ENCODE peak calls at places on chromosomes 3 and 15, in six cellular contexts. One of them, this sample, is unnamed.

GRCh38 chr15:38182900-38183299 is 69.7 kb upstream of the SPRED1 start:
- DNase-seq in A172: no peak
- DNase-seq in activated CD4-positive, alpha-beta T cell treated with anti-CD3 and anti-CD28 coated beads, Interleukin-2, amount 50 U/mL, for 1 hour: no peak
- DNase-seq in HTR-8/SVneo: no peak
- DNase-seq in KG1: no peak
- DNase-seq in activated T-cell treated with anti-CD3 and anti-CD28 coated beads for 1 hour: no peak
- DNase-seq in this sample: no peak

GRCh38 chr3:126970921-126971320 is 12.0 kb upstream of the PLXNA1 start:
- DNase-seq in KG1: no peak
- DNase-seq in activated CD4-positive, alpha-beta T cell treated with anti-CD3 and anti-CD28 coated beads, Interleukin-2, amount 50 U/mL, for 1 hour: no peak
- DNase-seq in A172: no peak
- DNase-seq in HTR-8/SVneo: no peak
- DNase-seq in activated T-cell treated with anti-CD3 and anti-CD28 coated beads for 1 hour: no peak
- DNase-seq in this sample: no peak

GRCh38 chr3:141875893-141876380 is 506 bp upstream of the ATP1B3 start:
- DNase-seq in KG1: no peak
- DNase-seq in activated T-cell treated with anti-CD3 and anti-CD28 coated beads for 1 hour: peak; percentile 64
- DNase-seq in A172: peak; percentile 53
- DNase-seq in HTR-8/SVneo: peak; percentile 41
- DNase-seq in activated CD4-positive, alpha-beta T cell treated with anti-CD3 and anti-CD28 coated beads, Interleukin-2, amount 50 U/mL, for 1 hour: peak; percentile 76
- DNase-seq in this sample: no peak

GRCh38 chr3:149618151-149619123 is 39.4 kb downstream of the WWTR1 start:
- DNase-seq in KG1: no peak
- DNase-seq in HTR-8/SVneo: no peak
- DNase-seq in A172: peak; percentile 12
- DNase-seq in activated CD4-positive, alpha-beta T cell treated with anti-CD3 and anti-CD28 coated beads, Interleukin-2, amount 50 U/mL, for 1 hour: no peak
- DNase-seq in activated T-cell treated with anti-CD3 and anti-CD28 coated beads for 1 hour: no peak
- DNase-seq in this sample: no peak

GRCh38 chr3:156677120-156677479 is 2.7 kb downstream of the TIPARP start:
- DNase-seq in activated T-cell treated with anti-CD3 and anti-CD28 coated beads for 1 hour: no peak
- DNase-seq in KG1: no peak
- DNase-seq in activated CD4-positive, alpha-beta T cell treated with anti-CD3 and anti-CD28 coated beads, Interleukin-2, amount 50 U/mL, for 1 hour: no peak
- DNase-seq in A172: no peak
- DNase-seq in HTR-8/SVneo: no peak
- DNase-seq in this sample: no peak

GRCh38 chr3:126936853-126937395 is 46.0 kb upstream of the PLXNA1 start:
- DNase-seq in A172: no peak
- DNase-seq in HTR-8/SVneo: no peak
- DNase-seq in activated T-cell treated with anti-CD3 and anti-CD28 coated beads for 1 hour: no peak
- DNase-seq in activated CD4-positive, alpha-beta T cell treated with anti-CD3 and anti-CD28 coated beads, Interleukin-2, amount 50 U/mL, for 1 hour: no peak
- DNase-seq in KG1: no peak
- DNase-seq in this sample: no peak

GRCh38 chr15:101445109-101445508 is 44.4 kb downstream of the PCSK6 start:
- DNase-seq in KG1: no peak
- DNase-seq in activated CD4-positive, alpha-beta T cell treated with anti-CD3 and anti-CD28 coated beads, Interleukin-2, amount 50 U/mL, for 1 hour: no peak
- DNase-seq in A172: no peak
- DNase-seq in activated T-cell treated with anti-CD3 and anti-CD28 coated beads for 1 hour: no peak
- DNase-seq in HTR-8/SVneo: no peak
- DNase-seq in this sample: no peak

GRCh38 chr15:22884344-22884743 is 45.9 kb downstream of the NIPA2 start:
- DNase-seq in KG1: no peak
- DNase-seq in A172: no peak
- DNase-seq in HTR-8/SVneo: no peak
- DNase-seq in activated CD4-positive, alpha-beta T cell treated with anti-CD3 and anti-CD28 coated beads, Interleukin-2, amount 50 U/mL, for 1 hour: no peak
- DNase-seq in activated T-cell treated with anti-CD3 and anti-CD28 coated beads for 1 hour: no peak
- DNase-seq in this sample: no peak

GRCh38 chr15:40425681-40426080 is 15.1 kb upstream of the BAHD1 start:
- DNase-seq in activated T-cell treated with anti-CD3 and anti-CD28 coated beads for 1 hour: no peak
- DNase-seq in KG1: no peak
- DNase-seq in A172: no peak
- DNase-seq in activated CD4-positive, alpha-beta T cell treated with anti-CD3 and anti-CD28 coated beads, Interleukin-2, amount 50 U/mL, for 1 hour: no peak
- DNase-seq in HTR-8/SVneo: no peak
- DNase-seq in this sample: no peak

GRCh38 chr3:191239439-191240035 is 40.5 kb downstream of the OSTN start:
- DNase-seq in activated T-cell treated with anti-CD3 and anti-CD28 coated beads for 1 hour: no peak
- DNase-seq in activated CD4-positive, alpha-beta T cell treated with anti-CD3 and anti-CD28 coated beads, Interleukin-2, amount 50 U/mL, for 1 hour: no peak
- DNase-seq in KG1: no peak
- DNase-seq in HTR-8/SVneo: no peak
- DNase-seq in A172: no peak
- DNase-seq in this sample: no peak

GRCh38 chr15:44159492-44159891 is 35.6 kb downstream of the FRMD5 start:
- DNase-seq in KG1: no peak
- DNase-seq in A172: no peak
- DNase-seq in HTR-8/SVneo: no peak
- DNase-seq in activated CD4-positive, alpha-beta T cell treated with anti-CD3 and anti-CD28 coated beads, Interleukin-2, amount 50 U/mL, for 1 hour: no peak
- DNase-seq in activated T-cell treated with anti-CD3 and anti-CD28 coated beads for 1 hour: no peak
- DNase-seq in this sample: no peak

GRCh38 chr3:17967953-17968352 is 225.5 kb upstream of the TBC1D5 start:
- DNase-seq in KG1: no peak
- DNase-seq in A172: no peak
- DNase-seq in activated CD4-positive, alpha-beta T cell treated with anti-CD3 and anti-CD28 coated beads, Interleukin-2, amount 50 U/mL, for 1 hour: no peak
- DNase-seq in activated T-cell treated with anti-CD3 and anti-CD28 coated beads for 1 hour: no peak
- DNase-seq in HTR-8/SVneo: no peak
- DNase-seq in this sample: no peak

GRCh38 chr15:98062869-98063268 is 102.4 kb downstream of the ARRDC4 start:
- DNase-seq in HTR-8/SVneo: no peak
- DNase-seq in activated T-cell treated with anti-CD3 and anti-CD28 coated beads for 1 hour: no peak
- DNase-seq in A172: no peak
- DNase-seq in activated CD4-positive, alpha-beta T cell treated with anti-CD3 and anti-CD28 coated beads, Interleukin-2, amount 50 U/mL, for 1 hour: no peak
- DNase-seq in KG1: no peak
- DNase-seq in this sample: no peak

GRCh38 chr15:39918688-39919385 is 1.2 kb downstream of the GPR176 start:
- DNase-seq in activated CD4-positive, alpha-beta T cell treated with anti-CD3 and anti-CD28 coated beads, Interleukin-2, amount 50 U/mL, for 1 hour: no peak
- DNase-seq in activated T-cell treated with anti-CD3 and anti-CD28 coated beads for 1 hour: no peak
- DNase-seq in A172: peak; percentile 72
- DNase-seq in HTR-8/SVneo: no peak
- DNase-seq in KG1: no peak
- DNase-seq in this sample: no peak

GRCh38 chr15:76206325-76206976 is 104.8 kb downstream of the ETFA start:
- DNase-seq in A172: peak; percentile 83
- DNase-seq in activated CD4-positive, alpha-beta T cell treated with anti-CD3 and anti-CD28 coated beads, Interleukin-2, amount 50 U/mL, for 1 hour: no peak
- DNase-seq in HTR-8/SVneo: no peak
- DNase-seq in KG1: no peak
- DNase-seq in activated T-cell treated with anti-CD3 and anti-CD28 coated beads for 1 hour: no peak
- DNase-seq in this sample: no peak

GRCh38 chr3:114841515-114841914 is 305.6 kb downstream of the ZBTB20 start:
- DNase-seq in activated CD4-positive, alpha-beta T cell treated with anti-CD3 and anti-CD28 coated beads, Interleukin-2, amount 50 U/mL, for 1 hour: no peak
- DNase-seq in A172: no peak
- DNase-seq in HTR-8/SVneo: no peak
- DNase-seq in KG1: no peak
- DNase-seq in activated T-cell treated with anti-CD3 and anti-CD28 coated beads for 1 hour: no peak
- DNase-seq in this sample: no peak

GRCh38 chr3:160183375-160184076 is 41.7 kb upstream of the C3orf80 start:
- DNase-seq in activated CD4-positive, alpha-beta T cell treated with anti-CD3 and anti-CD28 coated beads, Interleukin-2, amount 50 U/mL, for 1 hour: no peak
- DNase-seq in A172: no peak
- DNase-seq in HTR-8/SVneo: no peak
- DNase-seq in KG1: no peak
- DNase-seq in activated T-cell treated with anti-CD3 and anti-CD28 coated beads for 1 hour: no peak
- DNase-seq in this sample: no peak

GRCh38 chr3:128133273-128133883 is 9.8 kb upstream of the RUVBL1 start:
- DNase-seq in KG1: no peak
- DNase-seq in A172: peak; percentile 54
- DNase-seq in activated T-cell treated with anti-CD3 and anti-CD28 coated beads for 1 hour: no peak
- DNase-seq in HTR-8/SVneo: peak; percentile 29
- DNase-seq in activated CD4-positive, alpha-beta T cell treated with anti-CD3 and anti-CD28 coated beads, Interleukin-2, amount 50 U/mL, for 1 hour: peak; percentile 52
- DNase-seq in this sample: peak; percentile 12

GRCh38 chr3:56467801-56468183 is 475 bp downstream of the ERC2 start:
- DNase-seq in activated T-cell treated with anti-CD3 and anti-CD28 coated beads for 1 hour: no peak
- DNase-seq in activated CD4-positive, alpha-beta T cell treated with anti-CD3 and anti-CD28 coated beads, Interleukin-2, amount 50 U/mL, for 1 hour: no peak
- DNase-seq in A172: no peak
- DNase-seq in HTR-8/SVneo: peak; percentile 4
- DNase-seq in KG1: no peak
- DNase-seq in this sample: no peak

GRCh38 chr3:59425942-59426341 is 376.1 kb upstream of the CFAP20DC start:
- DNase-seq in activated CD4-positive, alpha-beta T cell treated with anti-CD3 and anti-CD28 coated beads, Interleukin-2, amount 50 U/mL, for 1 hour: peak; percentile 39
- DNase-seq in HTR-8/SVneo: no peak
- DNase-seq in activated T-cell treated with anti-CD3 and anti-CD28 coated beads for 1 hour: peak; percentile 6
- DNase-seq in A172: no peak
- DNase-seq in KG1: no peak
- DNase-seq in this sample: no peak

GRCh38 chr15:88610756-88611231 is 10.3 kb upstream of the AEN start:
- DNase-seq in activated T-cell treated with anti-CD3 and anti-CD28 coated beads for 1 hour: no peak
- DNase-seq in HTR-8/SVneo: no peak
- DNase-seq in KG1: no peak
- DNase-seq in activated CD4-positive, alpha-beta T cell treated with anti-CD3 and anti-CD28 coated beads, Interleukin-2, amount 50 U/mL, for 1 hour: no peak
- DNase-seq in A172: peak; percentile 34
- DNase-seq in this sample: no peak

GRCh38 chr3:186417791-186418190 is 55.8 kb upstream of the DGKG start:
- DNase-seq in HTR-8/SVneo: peak; percentile 25
- DNase-seq in activated T-cell treated with anti-CD3 and anti-CD28 coated beads for 1 hour: no peak
- DNase-seq in A172: peak; percentile 92
- DNase-seq in KG1: no peak
- DNase-seq in activated CD4-positive, alpha-beta T cell treated with anti-CD3 and anti-CD28 coated beads, Interleukin-2, amount 50 U/mL, for 1 hour: no peak
- DNase-seq in this sample: no peak

GRCh38 chr15:70512772-70513362 is 250.5 kb downstream of the UACA start:
- DNase-seq in activated T-cell treated with anti-CD3 and anti-CD28 coated beads for 1 hour: peak; percentile 24
- DNase-seq in HTR-8/SVneo: peak; percentile 65
- DNase-seq in A172: peak; percentile 41
- DNase-seq in KG1: peak; percentile 34
- DNase-seq in activated CD4-positive, alpha-beta T cell treated with anti-CD3 and anti-CD28 coated beads, Interleukin-2, amount 50 U/mL, for 1 hour: peak; percentile 57
- DNase-seq in this sample: no peak

GRCh38 chr3:129211772-129212171 is 28.1 kb upstream of the CNBP start:
- DNase-seq in activated CD4-positive, alpha-beta T cell treated with anti-CD3 and anti-CD28 coated beads, Interleukin-2, amount 50 U/mL, for 1 hour: no peak
- DNase-seq in HTR-8/SVneo: peak; percentile 66
- DNase-seq in KG1: no peak
- DNase-seq in activated T-cell treated with anti-CD3 and anti-CD28 coated beads for 1 hour: no peak
- DNase-seq in A172: peak; percentile 100
- DNase-seq in this sample: no peak

GRCh38 chr15:64842099-64842940 is 605 bp downstream of the PLEKHO2 start:
- DNase-seq in activated T-cell treated with anti-CD3 and anti-CD28 coated beads for 1 hour: no peak
- DNase-seq in activated CD4-positive, alpha-beta T cell treated with anti-CD3 and anti-CD28 coated beads, Interleukin-2, amount 50 U/mL, for 1 hour: no peak
- DNase-seq in A172: no peak
- DNase-seq in KG1: no peak
- DNase-seq in HTR-8/SVneo: no peak
- DNase-seq in this sample: no peak

GRCh38 chr3:14672588-14672987 is 2.4 kb upstream of the C3orf20 start:
- DNase-seq in KG1: no peak
- DNase-seq in activated T-cell treated with anti-CD3 and anti-CD28 coated beads for 1 hour: no peak
- DNase-seq in activated CD4-positive, alpha-beta T cell treated with anti-CD3 and anti-CD28 coated beads, Interleukin-2, amount 50 U/mL, for 1 hour: no peak
- DNase-seq in HTR-8/SVneo: no peak
- DNase-seq in A172: no peak
- DNase-seq in this sample: no peak

GRCh38 chr15:41578736-41579383 is 19.8 kb downstream of the TYRO3 start:
- DNase-seq in A172: no peak
- DNase-seq in activated T-cell treated with anti-CD3 and anti-CD28 coated beads for 1 hour: no peak
- DNase-seq in KG1: no peak
- DNase-seq in activated CD4-positive, alpha-beta T cell treated with anti-CD3 and anti-CD28 coated beads, Interleukin-2, amount 50 U/mL, for 1 hour: no peak
- DNase-seq in HTR-8/SVneo: no peak
- DNase-seq in this sample: no peak

GRCh38 chr3:28053759-28054158 is 187.7 kb upstream of the CMC1 start:
- DNase-seq in HTR-8/SVneo: no peak
- DNase-seq in activated CD4-positive, alpha-beta T cell treated with anti-CD3 and anti-CD28 coated beads, Interleukin-2, amount 50 U/mL, for 1 hour: no peak
- DNase-seq in A172: peak; percentile 86
- DNase-seq in KG1: no peak
- DNase-seq in activated T-cell treated with anti-CD3 and anti-CD28 coated beads for 1 hour: no peak
- DNase-seq in this sample: no peak

GRCh38 chr3:105394177-105394576 is 27.5 kb downstream of the ALCAM start:
- DNase-seq in HTR-8/SVneo: no peak
- DNase-seq in activated T-cell treated with anti-CD3 and anti-CD28 coated beads for 1 hour: no peak
- DNase-seq in KG1: no peak
- DNase-seq in activated CD4-positive, alpha-beta T cell treated with anti-CD3 and anti-CD28 coated beads, Interleukin-2, amount 50 U/mL, for 1 hour: no peak
- DNase-seq in A172: no peak
- DNase-seq in this sample: no peak

GRCh38 chr15:87704276-87704675 is 552.3 kb downstream of the NTRK3 start:
- DNase-seq in activated CD4-positive, alpha-beta T cell treated with anti-CD3 and anti-CD28 coated beads, Interleukin-2, amount 50 U/mL, for 1 hour: no peak
- DNase-seq in HTR-8/SVneo: no peak
- DNase-seq in A172: no peak
- DNase-seq in KG1: no peak
- DNase-seq in activated T-cell treated with anti-CD3 and anti-CD28 coated beads for 1 hour: no peak
- DNase-seq in this sample: no peak

GRCh38 chr3:9951962-9952805 is at the start of gene PRRT3:
- DNase-seq in KG1: no peak
- DNase-seq in A172: peak; percentile 44
- DNase-seq in activated CD4-positive, alpha-beta T cell treated with anti-CD3 and anti-CD28 coated beads, Interleukin-2, amount 50 U/mL, for 1 hour: peak; percentile 58
- DNase-seq in HTR-8/SVneo: peak; percentile 65
- DNase-seq in activated T-cell treated with anti-CD3 and anti-CD28 coated beads for 1 hour: peak; percentile 37
- DNase-seq in this sample: no peak

GRCh38 chr15:60052796-60053195 is 48.7 kb downstream of the FOXB1 start:
- DNase-seq in HTR-8/SVneo: no peak
- DNase-seq in activated T-cell treated with anti-CD3 and anti-CD28 coated beads for 1 hour: no peak
- DNase-seq in KG1: no peak
- DNase-seq in activated CD4-positive, alpha-beta T cell treated with anti-CD3 and anti-CD28 coated beads, Interleukin-2, amount 50 U/mL, for 1 hour: no peak
- DNase-seq in A172: no peak
- DNase-seq in this sample: no peak

GRCh38 chr3:149830902-149831301 is 17.9 kb downstream of the RNF13 start:
- DNase-seq in activated CD4-positive, alpha-beta T cell treated with anti-CD3 and anti-CD28 coated beads, Interleukin-2, amount 50 U/mL, for 1 hour: no peak
- DNase-seq in A172: no peak
- DNase-seq in KG1: no peak
- DNase-seq in HTR-8/SVneo: no peak
- DNase-seq in activated T-cell treated with anti-CD3 and anti-CD28 coated beads for 1 hour: no peak
- DNase-seq in this sample: no peak

GRCh38 chr3:53801319-53801718 is 44.9 kb downstream of the CHDH start:
- DNase-seq in activated T-cell treated with anti-CD3 and anti-CD28 coated beads for 1 hour: no peak
- DNase-seq in HTR-8/SVneo: no peak
- DNase-seq in activated CD4-positive, alpha-beta T cell treated with anti-CD3 and anti-CD28 coated beads, Interleukin-2, amount 50 U/mL, for 1 hour: no peak
- DNase-seq in A172: no peak
- DNase-seq in KG1: no peak
- DNase-seq in this sample: no peak

GRCh38 chr15:60370105-60370803 is 27.5 kb downstream of the ANXA2 start:
- DNase-seq in activated T-cell treated with anti-CD3 and anti-CD28 coated beads for 1 hour: no peak
- DNase-seq in activated CD4-positive, alpha-beta T cell treated with anti-CD3 and anti-CD28 coated beads, Interleukin-2, amount 50 U/mL, for 1 hour: no peak
- DNase-seq in HTR-8/SVneo: no peak
- DNase-seq in A172: peak; percentile 71
- DNase-seq in KG1: no peak
- DNase-seq in this sample: no peak

GRCh38 chr15:93829115-93829849 is 402.1 kb upstream of the MCTP2 start:
- DNase-seq in KG1: no peak
- DNase-seq in A172: peak; percentile 2
- DNase-seq in HTR-8/SVneo: no peak
- DNase-seq in activated T-cell treated with anti-CD3 and anti-CD28 coated beads for 1 hour: no peak
- DNase-seq in activated CD4-positive, alpha-beta T cell treated with anti-CD3 and anti-CD28 coated beads, Interleukin-2, amount 50 U/mL, for 1 hour: no peak
- DNase-seq in this sample: no peak

GRCh38 chr15:92074161-92074560 is 220.7 kb downstream of the SLCO3A1 start:
- DNase-seq in A172: no peak
- DNase-seq in HTR-8/SVneo: no peak
- DNase-seq in activated T-cell treated with anti-CD3 and anti-CD28 coated beads for 1 hour: no peak
- DNase-seq in activated CD4-positive, alpha-beta T cell treated with anti-CD3 and anti-CD28 coated beads, Interleukin-2, amount 50 U/mL, for 1 hour: no peak
- DNase-seq in KG1: no peak
- DNase-seq in this sample: no peak

GRCh38 chr3:153977148-153977547 is 144.0 kb upstream of the ARHGEF26 start:
- DNase-seq in activated T-cell treated with anti-CD3 and anti-CD28 coated beads for 1 hour: no peak
- DNase-seq in activated CD4-positive, alpha-beta T cell treated with anti-CD3 and anti-CD28 coated beads, Interleukin-2, amount 50 U/mL, for 1 hour: no peak
- DNase-seq in KG1: no peak
- DNase-seq in HTR-8/SVneo: no peak
- DNase-seq in A172: no peak
- DNase-seq in this sample: no peak

GRCh38 chr15:51097553-51098330 is 3.0 kb upstream of the TNFAIP8L3 start:
- DNase-seq in KG1: no peak
- DNase-seq in activated CD4-positive, alpha-beta T cell treated with anti-CD3 and anti-CD28 coated beads, Interleukin-2, amount 50 U/mL, for 1 hour: no peak
- DNase-seq in A172: peak; percentile 42
- DNase-seq in HTR-8/SVneo: peak; percentile 35
- DNase-seq in activated T-cell treated with anti-CD3 and anti-CD28 coated beads for 1 hour: no peak
- DNase-seq in this sample: no peak